ENCODE peak calls at places on chromosomes 12 and 14, in six cellular contexts. J is WERI-Rb-1; B is A673; Z is stomach; U is CD8-positive, alpha-beta T cell; H is RWPE2. V is an unnamed sample.

GRCh38 chr14:52349731-52350130 is 35.6 kb downstream of the PTGER2 start:
- DNase-seq in J (no peak), B (no peak), Z (no peak), U (no peak), H (no peak), V (no peak)

GRCh38 chr12:6114476-6114870 is 10.0 kb downstream of the VWF start:
- DNase-seq in J (no peak), B (no peak), Z (no peak), U (no peak), H (no peak), V (no peak)

GRCh38 chr12:1443421-1444141 is 150.8 kb downstream of the FBXL14 start:
- DNase-seq in J (no peak), B (no peak), Z (no peak), U (no peak), H (no peak), V (no peak)

GRCh38 chr12:26701604-26702215 is 131.3 kb downstream of the ITPR2 start:
- DNase-seq in J (no peak), B (peak), Z (no peak), U (no peak), H (no peak), V (no peak)

GRCh38 chr12:96034631-96035282 is 630 bp downstream of the LTA4H start:
- DNase-seq in J (peak), B (peak), Z (no peak), U (no peak), H (no peak), V (peak)

GRCh38 chr14:80930836-80931389 is 10.6 kb downstream of the CEP128 start:
- DNase-seq in J (no peak), B (peak), Z (no peak), U (no peak), H (no peak), V (no peak)

GRCh38 chr14:102729268-102729667 is 48.0 kb upstream of the TRAF3 start:
- DNase-seq in J (no peak), B (no peak), Z (no peak), U (no peak), H (no peak), V (no peak)

GRCh38 chr14:68144051-68144681 is 324.6 kb downstream of the RAD51B start:
- DNase-seq in J (no peak), B (no peak), Z (no peak), U (no peak), H (no peak), V (no peak)

GRCh38 chr14:81303258-81303935 is 82.6 kb upstream of the GTF2A1 start:
- DNase-seq in J (no peak), B (no peak), Z (peak), U (no peak), H (no peak), V (no peak)

GRCh38 chr14:105389976-105390848 is 8.1 kb upstream of the TEX22 start:
- DNase-seq in J (no peak), B (no peak), Z (no peak), U (no peak), H (peak), V (no peak)

GRCh38 chr12:93530358-93530757 is 42.1 kb upstream of the SOCS2 start:
- DNase-seq in J (no peak), B (no peak), Z (peak), U (no peak), H (no peak), V (no peak)

GRCh38 chr14:35855886-35856481 is 29.8 kb downstream of the BRMS1L start:
- DNase-seq in J (no peak), B (peak), Z (no peak), U (no peak), H (no peak), V (no peak)

GRCh38 chr12:132560421-132560830 is 50.0 kb downstream of the LRCOL1 start:
- DNase-seq in J (peak), B (peak), Z (peak), U (no peak), H (no peak), V (peak)

GRCh38 chr14:89720741-89721315 is 233.7 kb downstream of the EFCAB11 start:
- DNase-seq in J (no peak), B (no peak), Z (peak), U (peak), H (no peak), V (no peak)

GRCh38 chr12:110582286-110583136 is 607 bp downstream of the PPTC7 start:
- DNase-seq in J (peak), B (peak), Z (peak), U (peak), H (peak), V (peak)

GRCh38 chr12:68792952-68793351 is 15.0 kb upstream of the MDM2 start:
- DNase-seq in J (peak), B (peak), Z (no peak), U (no peak), H (no peak), V (no peak)

GRCh38 chr12:53078425-53079225 is 565 bp downstream of the SPRYD3 start:
- DNase-seq in J (no peak), B (peak), Z (peak), U (peak), H (no peak), V (no peak)

GRCh38 chr14:21047378-21047781 is 5.2 kb downstream of the RNASE7 start:
- DNase-seq in J (no peak), B (no peak), Z (no peak), U (no peak), H (no peak), V (no peak)

GRCh38 chr12:20264608-20265114 is 103.7 kb upstream of the PDE3A start:
- DNase-seq in J (no peak), B (no peak), Z (no peak), U (no peak), H (no peak), V (no peak)

GRCh38 chr14:73460691-73461127 is 2.4 kb upstream of the NUMB start:
- DNase-seq in J (no peak), B (peak), Z (no peak), U (no peak), H (no peak), V (no peak)

GRCh38 chr14:100155049-100155621 is 4.3 kb downstream of the DEGS2 start:
- DNase-seq in J (peak), B (peak), Z (no peak), U (no peak), H (no peak), V (peak)

GRCh38 chr12:93591137-93591868 is 18.8 kb downstream of the SOCS2 start:
- DNase-seq in J (no peak), B (peak), Z (peak), U (no peak), H (peak), V (peak)

GRCh38 chr12:96108321-96108720 is 72.9 kb upstream of the LTA4H start:
- DNase-seq in J (no peak), B (no peak), Z (no peak), U (no peak), H (no peak), V (no peak)

GRCh38 chr14:34873591-34874385 is 1.4 kb downstream of the BAZ1A start:
- DNase-seq in J (peak), B (peak), Z (peak), U (peak), H (peak), V (peak)

GRCh38 chr12:75750950-75751349 is 239.5 kb upstream of the KRR1 start:
- DNase-seq in J (no peak), B (no peak), Z (no peak), U (no peak), H (no peak), V (no peak)

GRCh38 chr12:121711925-121712461 is 559 bp upstream of the TMEM120B start:
- DNase-seq in J (peak), B (peak), Z (peak), U (no peak), H (no peak), V (peak)

GRCh38 chr12:122894173-122895121 is 1.5 kb downstream of the VPS37B start:
- DNase-seq in J (no peak), B (no peak), Z (peak), U (no peak), H (no peak), V (no peak)

GRCh38 chr12:464484-465267 is 4.9 kb downstream of the B4GALNT3 start:
- DNase-seq in J (no peak), B (no peak), Z (peak), U (no peak), H (no peak), V (no peak)

GRCh38 chr14:61229475-61229888 is 51.7 kb downstream of the TMEM30B start:
- DNase-seq in J (no peak), B (peak), Z (peak), U (no peak), H (no peak), V (no peak)

GRCh38 chr14:47557894-47558293 is 117.5 kb downstream of the MDGA2 start:
- DNase-seq in J (no peak), B (no peak), Z (no peak), U (no peak), H (no peak), V (no peak)

GRCh38 chr12:117124421-117125274 is 25.4 kb upstream of the TESC start:
- DNase-seq in J (no peak), B (no peak), Z (no peak), U (no peak), H (no peak), V (no peak)

GRCh38 chr12:75439930-75440329 is 40.6 kb upstream of the GLIPR1 start:
- DNase-seq in J (no peak), B (no peak), Z (no peak), U (no peak), H (no peak), V (no peak)

GRCh38 chr14:74682169-74682952 is 30.5 kb downstream of the AREL1 start:
- DNase-seq in J (no peak), B (no peak), Z (no peak), U (no peak), H (no peak), V (no peak)

GRCh38 chr12:112239020-112239419 is 113.7 kb downstream of the TRAFD1 start:
- DNase-seq in J (no peak), B (no peak), Z (no peak), U (no peak), H (no peak), V (no peak)

GRCh38 chr14:90760591-90761316 is 55.5 kb downstream of the TTC7B start:
- DNase-seq in J (peak), B (peak), Z (no peak), U (no peak), H (no peak), V (no peak)
- TF ChIP-seq CTCF in J (peak), B (peak), Z (peak), U (peak), H (peak), V (peak)

GRCh38 chr12:3837049-3837448 is 36.1 kb downstream of the PARP11 start:
- DNase-seq in J (peak), B (no peak), Z (no peak), U (no peak), H (no peak), V (no peak)
- TF ChIP-seq CTCF in J (peak), B (no peak), Z (no peak), U (no peak), H (no peak), V (no peak)

GRCh38 chr14:93133476-93133875 is 17.8 kb upstream of the ITPK1 start:
- DNase-seq in J (no peak), B (peak), Z (no peak), U (no peak), H (no peak), V (no peak)

GRCh38 chr14:93128785-93129459 is 13.2 kb upstream of the ITPK1 start:
- DNase-seq in J (no peak), B (no peak), Z (no peak), U (no peak), H (no peak), V (no peak)

GRCh38 chr14:93135399-93135798 is 19.7 kb upstream of the ITPK1 start:
- DNase-seq in J (no peak), B (no peak), Z (peak), U (no peak), H (no peak), V (no peak)

GRCh38 chr14:93136009-93136408 is 20.3 kb upstream of the ITPK1 start:
- DNase-seq in J (no peak), B (no peak), Z (no peak), U (no peak), H (no peak), V (no peak)

GRCh38 chr14:93132472-93133065 is 16.8 kb upstream of the ITPK1 start:
- DNase-seq in J (peak), B (no peak), Z (peak), U (no peak), H (no peak), V (no peak)
- TF ChIP-seq CTCF in J (peak), B (peak), Z (no peak), U (peak), H (peak), V (no peak)

GRCh38 chr12:57008113-57008687 is 1.9 kb upstream of the ZBTB39 start:
- DNase-seq in J (no peak), B (peak), Z (no peak), U (no peak), H (no peak), V (no peak)
- TF ChIP-seq CTCF in J (peak), B (peak), Z (peak), U (peak), H (peak), V (peak)

GRCh38 chr12:9380650-9381049 is 172.5 kb upstream of the PZP start:
- DNase-seq in J (no peak), B (no peak), Z (no peak), U (no peak), H (no peak), V (no peak)

GRCh38 chr12:9383585-9383984 is 175.4 kb upstream of the PZP start:
- DNase-seq in J (no peak), B (no peak), Z (no peak), U (no peak), H (no peak), V (no peak)

GRCh38 chr12:9381619-9382018 is 173.4 kb upstream of the PZP start:
- DNase-seq in J (no peak), B (no peak), Z (no peak), U (no peak), H (no peak), V (no peak)

GRCh38 chr12:9379023-9379742 is 171.0 kb upstream of the PZP start:
- DNase-seq in J (no peak), B (no peak), Z (no peak), U (no peak), H (no peak), V (no peak)

GRCh38 chr12:9378430-9378835 is 170.2 kb upstream of the PZP start:
- DNase-seq in J (peak), B (peak), Z (no peak), U (no peak), H (no peak), V (no peak)
- TF ChIP-seq CTCF in J (peak), B (peak), Z (no peak), U (no peak), H (peak), V (no peak)

DNA sequence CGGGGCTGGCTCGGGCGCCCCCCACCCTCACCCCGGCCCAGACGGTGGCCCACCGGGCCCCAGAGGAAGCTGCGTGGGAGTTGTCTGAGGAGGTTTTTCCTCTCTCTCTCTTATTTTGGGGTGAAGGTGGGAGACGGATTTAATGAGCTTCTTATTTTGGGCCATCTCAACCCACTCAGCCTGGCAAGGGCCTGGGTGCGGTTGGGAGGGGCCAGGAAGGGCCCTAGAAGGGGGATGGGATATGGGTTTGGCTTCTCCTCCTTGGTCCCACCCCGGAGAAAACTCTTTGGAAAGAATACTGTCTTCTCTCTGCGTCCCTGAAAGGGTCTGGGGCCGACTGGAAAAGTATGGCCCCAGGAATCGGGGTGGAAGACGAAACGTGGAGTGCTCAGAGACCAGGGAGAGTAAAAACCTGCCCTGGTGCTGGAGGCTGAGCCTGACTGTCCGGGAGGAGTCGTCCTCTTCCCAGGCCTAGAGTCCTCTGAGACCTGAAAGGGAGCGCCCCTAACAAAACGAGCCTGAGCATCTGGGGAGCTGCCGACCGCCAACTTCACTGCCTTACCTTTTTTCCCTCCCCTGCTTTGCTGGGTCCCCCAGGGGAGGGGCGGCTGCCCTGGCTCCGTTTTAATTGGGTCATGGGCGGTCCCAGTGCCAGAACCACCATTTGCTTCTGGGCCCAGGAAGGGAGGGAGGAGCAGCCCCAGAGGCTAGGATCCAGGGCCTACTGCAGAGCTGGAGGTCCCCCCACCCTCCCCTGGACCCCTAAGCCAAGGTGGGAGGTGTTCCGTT is 1.6 kb downstream of the MMP14 start:
- DNase-seq in J (no peak), B (peak), Z (no peak), U (no peak), H (no peak), V (peak)
- TF ChIP-seq CTCF in J (no peak), B (no peak), Z (no peak), U (no peak), H (no peak), V (no peak)

GRCh38 chr12:108298761-108299275 is 40.3 kb downstream of the CMKLR1 start:
- DNase-seq in J (no peak), B (no peak), Z (no peak), U (no peak), H (no peak), V (no peak)

GRCh38 chr12:108297895-108298760 is 41.0 kb downstream of the CMKLR1 start:
- DNase-seq in J (no peak), B (no peak), Z (no peak), U (no peak), H (no peak), V (no peak)

GRCh38 chr12:108296933-108297332 is 42.2 kb downstream of the CMKLR1 start:
- DNase-seq in J (no peak), B (no peak), Z (no peak), U (no peak), H (no peak), V (no peak)

GRCh38 chr12:108297424-108297823 is 41.7 kb downstream of the CMKLR1 start:
- DNase-seq in J (no peak), B (no peak), Z (no peak), U (no peak), H (no peak), V (no peak)

GRCh38 chr12:108295631-108296030 is 43.5 kb downstream of the CMKLR1 start:
- DNase-seq in J (no peak), B (no peak), Z (no peak), U (no peak), H (no peak), V (peak)
- TF ChIP-seq CTCF in J (no peak), B (no peak), Z (no peak), U (no peak), H (no peak), V (no peak)

DNA sequence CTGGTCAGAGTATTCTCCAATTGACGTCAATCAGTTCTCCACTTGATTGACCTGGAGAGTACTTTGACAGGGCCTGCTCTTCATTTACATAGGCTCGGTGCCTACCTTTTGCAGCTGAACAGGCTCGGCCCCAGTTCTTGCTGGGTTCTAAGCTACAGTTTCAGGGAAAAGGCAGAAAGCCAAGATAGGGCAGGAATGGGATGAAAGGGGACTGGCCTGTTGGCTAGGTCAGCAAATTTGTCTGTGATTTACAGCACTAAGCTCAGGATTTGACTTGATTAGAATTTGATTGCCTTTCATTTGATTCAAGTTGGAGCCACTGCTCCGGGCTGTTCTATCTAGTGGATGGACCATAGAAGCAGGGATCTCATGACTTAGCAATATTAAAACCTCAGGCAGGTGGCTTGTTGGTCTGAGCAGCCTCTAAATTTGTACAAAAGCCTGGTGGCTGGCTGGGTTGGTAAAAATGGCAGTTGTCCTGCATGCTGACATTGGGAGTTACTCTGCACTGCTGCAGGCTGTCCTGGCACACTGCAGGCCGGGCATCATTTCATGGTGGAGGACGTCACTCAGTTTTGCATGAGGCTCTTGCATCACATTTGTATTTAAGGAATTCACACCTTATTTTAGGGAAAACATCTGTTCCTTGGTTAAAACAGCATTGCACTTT is 71.8 kb downstream of the BICD1 start:
- DNase-seq in J (no peak), B (no peak), Z (no peak), U (no peak), H (no peak), V (no peak)
- TF ChIP-seq CTCF in J (no peak), B (no peak), Z (no peak), U (no peak), H (no peak), V (no peak)

GRCh38 chr12:99271071-99271470 is 376.5 kb upstream of the GARIN6 start:
- DNase-seq in J (no peak), B (no peak), Z (no peak), U (no peak), H (no peak), V (no peak)

GRCh38 chr12:99260597-99260996 is 387.0 kb upstream of the GARIN6 start:
- DNase-seq in J (no peak), B (no peak), Z (no peak), U (no peak), H (no peak), V (no peak)

GRCh38 chr12:99261256-99261655 is 386.3 kb upstream of the GARIN6 start:
- DNase-seq in J (no peak), B (no peak), Z (no peak), U (no peak), H (no peak), V (no peak)

GRCh38 chr12:99267038-99267437 is 380.5 kb upstream of the GARIN6 start:
- DNase-seq in J (no peak), B (no peak), Z (no peak), U (no peak), H (no peak), V (no peak)

DNA sequence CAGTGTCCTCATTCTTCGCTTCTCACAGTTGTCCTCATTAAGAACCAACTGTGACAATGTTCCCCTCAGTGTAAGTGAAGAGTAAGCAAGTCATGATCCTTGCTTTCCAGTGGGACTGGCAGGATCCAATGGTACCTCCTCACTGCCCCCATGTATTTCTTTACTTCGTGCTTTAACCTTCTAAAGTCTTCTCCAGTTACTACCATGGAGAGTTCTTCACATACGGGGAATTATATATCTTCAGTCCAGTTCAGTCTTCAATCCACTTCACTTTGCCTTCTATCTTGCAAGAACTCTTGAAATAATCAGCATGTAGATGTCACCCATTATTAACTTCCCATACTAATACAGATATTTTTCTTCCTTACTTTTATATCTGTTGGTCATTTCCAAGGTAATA is 381.9 kb upstream of the GARIN6 start:
- DNase-seq in J (no peak), B (no peak), Z (no peak), U (no peak), H (no peak), V (no peak)
- TF ChIP-seq CTCF in J (no peak), B (no peak), Z (no peak), U (no peak), H (no peak), V (no peak)